ENCODE peak calls at places on chromosome 21, in four cellular contexts. One of them, this sample, is unnamed.
A peak's percentile ranks its signal among the peaks of the same experiment; 100 is the strongest.

GRCh38 chr21:16468191-16468590 is 738.4 kb downstream of the USP25 start:
- DNase-seq in RWPE1: no peak
- DNase-seq in glutamatergic neuron: no peak
- DNase-seq in A549: no peak
- DNase-seq in this sample: no peak

GRCh38 chr21:28263974-28264373 is 728.7 kb downstream of the LTN1 start:
- DNase-seq in RWPE1: no peak
- DNase-seq in glutamatergic neuron: no peak
- DNase-seq in A549: no peak
- DNase-seq in this sample: no peak

GRCh38 chr21:44892536-44893277 is 19.2 kb upstream of the PTTG1IP start:
- DNase-seq in RWPE1: no peak
- DNase-seq in glutamatergic neuron: peak; percentile 79
- DNase-seq in A549: no peak
- DNase-seq in this sample: no peak

GRCh38 chr21:33040215-33040614 is 14.5 kb downstream of the OLIG2 start:
- DNase-seq in RWPE1: no peak
- DNase-seq in glutamatergic neuron: no peak
- DNase-seq in A549: no peak
- DNase-seq in this sample: no peak

GRCh38 chr21:16419188-16419874 is 689.5 kb downstream of the USP25 start:
- DNase-seq in RWPE1: no peak
- DNase-seq in glutamatergic neuron: peak; percentile 23
- DNase-seq in A549: no peak
- DNase-seq in this sample: peak; percentile 78

GRCh38 chr21:45257673-45258341 is 29.9 kb downstream of the POFUT2 start:
- DNase-seq in RWPE1: no peak
- DNase-seq in glutamatergic neuron: no peak
- DNase-seq in A549: no peak
- DNase-seq in this sample: no peak

GRCh38 chr21:42459065-42459430 is 37.0 kb downstream of the RSPH1 start:
- DNase-seq in RWPE1: no peak
- DNase-seq in glutamatergic neuron: no peak
- DNase-seq in A549: no peak
- DNase-seq in this sample: no peak

GRCh38 chr21:43867936-43868335 is 2.9 kb downstream of the AGPAT3 start:
- DNase-seq in RWPE1: no peak
- DNase-seq in glutamatergic neuron: no peak
- DNase-seq in A549: no peak
- DNase-seq in this sample: no peak

GRCh38 chr21:46323227-46323709 is 402 bp downstream of the C21orf58 start:
- DNase-seq in RWPE1: no peak
- DNase-seq in glutamatergic neuron: peak; percentile 35
- DNase-seq in A549: no peak
- DNase-seq in this sample: no peak

GRCh38 chr21:43925096-43925481 is 60.1 kb downstream of the AGPAT3 start:
- DNase-seq in RWPE1: no peak
- DNase-seq in glutamatergic neuron: no peak
- DNase-seq in A549: no peak
- DNase-seq in this sample: no peak

GRCh38 chr21:46295996-46296752 is 10.0 kb downstream of the YBEY start:
- DNase-seq in RWPE1: no peak
- DNase-seq in glutamatergic neuron: no peak
- DNase-seq in A549: no peak
- DNase-seq in this sample: peak; percentile 82

DNA sequence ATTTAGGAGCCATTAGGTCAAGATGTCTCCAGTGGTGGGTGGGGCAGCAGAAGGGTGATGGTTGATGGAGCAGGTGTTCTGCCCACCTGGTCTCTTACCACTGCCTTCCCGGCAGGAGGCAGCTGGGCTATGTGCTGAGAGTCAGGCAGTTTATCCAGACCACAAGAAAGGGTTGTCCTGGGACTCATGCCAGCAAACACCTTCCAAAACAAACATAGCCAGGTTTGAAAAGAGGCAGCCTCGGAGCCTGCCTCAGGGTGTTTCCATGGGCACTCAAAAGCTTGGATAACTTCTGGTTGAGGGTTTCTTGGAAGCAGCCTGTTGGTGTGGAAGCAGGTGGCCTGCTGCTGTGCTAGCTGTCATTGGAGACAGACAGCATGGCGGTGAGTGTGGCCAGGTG is 187.2 kb downstream of the PCP4 start:
- DNase-seq in RWPE1: no peak
- DNase-seq in glutamatergic neuron: no peak
- DNase-seq in A549: no peak
- DNase-seq in this sample: no peak
- TF ChIP-seq CTCF in RWPE1: no peak
- TF ChIP-seq CTCF in glutamatergic neuron: no peak
- TF ChIP-seq CTCF in A549: no peak
- TF ChIP-seq CTCF in this sample: no peak

DNA sequence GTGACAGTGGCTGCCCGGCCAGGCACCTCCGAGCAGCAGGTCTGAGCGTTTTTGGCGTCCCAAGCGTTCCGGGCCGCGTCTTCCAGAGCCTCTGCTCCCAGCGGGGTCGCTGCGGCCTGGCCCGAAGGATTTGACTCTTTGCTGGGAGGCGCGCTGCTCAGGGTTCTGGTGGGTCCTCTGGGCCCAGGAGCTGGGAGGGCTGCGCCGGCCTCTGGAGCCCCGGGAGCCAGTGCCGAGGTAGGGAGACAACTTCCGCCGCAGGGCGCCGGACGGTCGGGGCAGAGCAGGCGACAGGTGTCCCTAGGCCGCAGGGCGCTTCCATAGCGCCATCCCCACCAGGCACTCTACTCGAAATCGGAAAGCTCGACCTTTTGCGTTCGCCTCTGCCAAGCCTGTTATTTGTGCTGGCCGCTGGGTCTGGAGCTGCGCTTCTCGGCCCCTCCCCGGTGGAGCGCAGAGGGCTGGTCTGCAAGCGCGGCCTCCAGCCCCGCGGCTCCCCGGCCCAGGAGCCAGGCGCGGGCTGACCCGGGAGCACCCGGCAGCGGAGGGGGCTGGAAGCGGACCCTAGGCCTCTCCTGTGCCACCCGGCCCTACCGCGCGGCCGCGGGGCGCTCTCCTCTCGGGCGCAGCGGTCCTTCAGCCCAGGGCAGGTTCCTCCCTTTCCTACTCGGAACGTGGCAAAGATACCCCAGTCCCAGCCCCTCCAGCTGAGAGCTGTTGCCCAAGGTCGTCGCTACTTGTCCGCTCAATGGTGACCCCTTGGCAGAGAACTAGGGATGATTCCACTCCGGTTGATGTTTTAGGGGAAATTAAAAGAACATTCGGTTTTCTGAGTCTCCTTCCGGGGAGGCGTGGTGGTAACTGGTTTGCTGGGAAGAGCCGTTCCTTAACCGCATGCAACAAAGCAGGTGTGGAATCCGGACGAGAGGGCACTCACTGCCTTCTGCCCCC is 2.3 kb downstream of the SIM2 start:
- DNase-seq in RWPE1: no peak
- DNase-seq in glutamatergic neuron: peak; percentile 48
- DNase-seq in A549: no peak
- DNase-seq in this sample: no peak
- TF ChIP-seq CTCF in RWPE1: no peak
- TF ChIP-seq CTCF in glutamatergic neuron: no peak
- TF ChIP-seq CTCF in A549: no peak
- TF ChIP-seq CTCF in this sample: no peak

GRCh38 chr21:30463713-30464112 is 16.5 kb downstream of the KRTAP19-1 start:
- DNase-seq in RWPE1: peak; percentile 4
- DNase-seq in glutamatergic neuron: no peak
- DNase-seq in A549: no peak
- DNase-seq in this sample: no peak
- TF ChIP-seq CTCF in RWPE1: peak; percentile 70
- TF ChIP-seq CTCF in glutamatergic neuron: peak; percentile 74
- TF ChIP-seq CTCF in A549: no peak
- TF ChIP-seq CTCF in this sample: no peak

DNA sequence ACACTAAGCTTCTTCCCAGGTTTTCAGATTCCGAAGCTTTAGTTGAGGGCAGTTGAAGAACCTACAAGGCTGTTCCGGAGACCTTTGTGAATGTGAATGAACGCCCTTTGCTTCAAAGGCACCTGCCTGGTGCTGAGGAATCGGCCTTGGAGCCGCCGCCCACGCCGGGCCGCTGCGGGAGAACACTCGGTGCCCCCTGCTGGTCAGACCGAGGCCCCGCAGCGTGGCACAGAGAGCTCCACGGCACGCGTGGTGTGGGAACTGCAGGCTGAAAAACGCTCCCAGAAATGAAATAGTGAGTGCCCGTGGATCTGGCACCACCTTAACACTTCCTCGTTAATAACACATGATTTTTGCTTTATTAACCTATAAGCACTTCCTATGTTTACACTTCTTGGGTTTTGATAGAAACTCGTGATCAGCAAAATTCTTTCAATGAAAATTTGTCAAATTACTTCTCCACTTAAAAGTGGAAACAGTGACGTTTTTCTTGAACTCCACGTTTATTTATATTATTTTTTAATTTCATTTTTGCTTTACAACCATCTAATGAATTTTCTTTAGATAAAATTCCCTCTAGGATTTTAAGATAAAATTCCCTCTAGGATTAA is 460.6 kb downstream of the DSCAM start:
- DNase-seq in RWPE1: peak; percentile 8
- DNase-seq in glutamatergic neuron: peak; percentile 82
- DNase-seq in A549: peak; percentile 3
- DNase-seq in this sample: no peak
- TF ChIP-seq CTCF in RWPE1: peak; percentile 64
- TF ChIP-seq CTCF in glutamatergic neuron: peak; percentile 96
- TF ChIP-seq CTCF in A549: peak; percentile 38
- TF ChIP-seq CTCF in this sample: no peak

DNA sequence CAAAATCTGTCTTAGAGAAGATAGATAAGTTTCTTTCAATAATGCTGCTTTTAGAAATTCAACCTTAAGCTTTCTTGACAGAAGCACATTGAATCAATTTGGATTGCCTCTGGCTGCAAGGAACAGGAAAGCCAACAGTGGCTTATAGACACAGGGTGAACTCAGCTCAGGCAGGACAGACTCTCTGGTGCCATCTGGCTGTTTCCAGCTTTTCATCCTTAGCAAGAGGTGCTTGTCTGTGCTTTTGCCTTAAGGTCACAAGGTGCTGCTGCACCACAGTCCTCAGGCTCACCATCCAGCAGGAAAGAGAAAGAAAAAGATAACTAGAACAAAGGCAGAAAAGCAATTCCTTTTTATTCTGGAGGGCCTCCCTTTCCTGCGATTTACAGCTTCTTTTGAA is 93.7 kb upstream of the ETS2 start:
- DNase-seq in RWPE1: peak; percentile 47
- DNase-seq in glutamatergic neuron: peak; percentile 24
- DNase-seq in A549: peak; percentile 3
- DNase-seq in this sample: peak; percentile 25
- TF ChIP-seq CTCF in RWPE1: peak; percentile 62
- TF ChIP-seq CTCF in glutamatergic neuron: no peak
- TF ChIP-seq CTCF in A549: peak; percentile 49
- TF ChIP-seq CTCF in this sample: no peak